ENCODE peak calls at places on chromosomes 2 and 18, in ten cellular contexts. One of them, this sample, is unnamed.

GRCh38 chr2:48114256-48114655 is 208.0 kb upstream of the FBXO11 start:
- DNase-seq in stomach: peak
- DNase-seq in H1: no peak
- DNase-seq in fibroblast of pulmonary artery: peak
- DNase-seq in endothelial cell of umbilical vein: no peak
- DNase-seq in T-helper 22 cell: no peak
- DNase-seq in spleen: no peak
- DNase-seq in EL: peak
- DNase-seq in fibroblast of lung: peak
- DNase-seq in tibial artery: no peak
- DNase-seq in this sample: peak

GRCh38 chr18:9614401-9615279 is at the start of gene PPP4R1:
- DNase-seq in stomach: peak
- DNase-seq in H1: peak
- DNase-seq in fibroblast of pulmonary artery: peak
- DNase-seq in endothelial cell of umbilical vein: peak
- DNase-seq in T-helper 22 cell: peak
- DNase-seq in spleen: peak
- DNase-seq in EL: peak
- DNase-seq in fibroblast of lung: peak
- DNase-seq in tibial artery: peak
- DNase-seq in this sample: peak

GRCh38 chr2:126859631-126860030 is 39.1 kb upstream of the TEX51 start:
- DNase-seq in stomach: no peak
- DNase-seq in H1: no peak
- DNase-seq in fibroblast of pulmonary artery: no peak
- DNase-seq in endothelial cell of umbilical vein: no peak
- DNase-seq in T-helper 22 cell: no peak
- DNase-seq in spleen: peak
- DNase-seq in EL: no peak
- DNase-seq in fibroblast of lung: no peak
- DNase-seq in tibial artery: no peak
- DNase-seq in this sample: no peak

GRCh38 chr2:143559202-143559601 is 430.0 kb downstream of the ARHGAP15 start:
- DNase-seq in stomach: no peak
- DNase-seq in H1: no peak
- DNase-seq in fibroblast of pulmonary artery: no peak
- DNase-seq in endothelial cell of umbilical vein: no peak
- DNase-seq in T-helper 22 cell: no peak
- DNase-seq in spleen: no peak
- DNase-seq in EL: no peak
- DNase-seq in fibroblast of lung: peak
- DNase-seq in tibial artery: no peak
- DNase-seq in this sample: no peak

GRCh38 chr2:69997296-69998184 is 36.1 kb upstream of the ASPRV1 start:
- DNase-seq in stomach: peak
- DNase-seq in H1: no peak
- DNase-seq in fibroblast of pulmonary artery: peak
- DNase-seq in endothelial cell of umbilical vein: no peak
- DNase-seq in T-helper 22 cell: no peak
- DNase-seq in spleen: peak
- DNase-seq in EL: peak
- DNase-seq in fibroblast of lung: no peak
- DNase-seq in tibial artery: no peak
- DNase-seq in this sample: peak

GRCh38 chr2:73175663-73176204 is 26.6 kb upstream of the NOTO start:
- DNase-seq in stomach: peak
- DNase-seq in H1: peak
- DNase-seq in fibroblast of pulmonary artery: peak
- DNase-seq in endothelial cell of umbilical vein: peak
- DNase-seq in T-helper 22 cell: peak
- DNase-seq in spleen: peak
- DNase-seq in EL: peak
- DNase-seq in fibroblast of lung: peak
- DNase-seq in tibial artery: peak
- DNase-seq in this sample: peak

GRCh38 chr18:48356909-48357631 is 52.1 kb downstream of the ZBTB7C start:
- DNase-seq in stomach: no peak
- DNase-seq in H1: no peak
- DNase-seq in fibroblast of pulmonary artery: no peak
- DNase-seq in endothelial cell of umbilical vein: no peak
- DNase-seq in T-helper 22 cell: no peak
- DNase-seq in spleen: no peak
- DNase-seq in EL: no peak
- DNase-seq in fibroblast of lung: no peak
- DNase-seq in tibial artery: no peak
- DNase-seq in this sample: no peak

GRCh38 chr2:129274038-129274415 is 705.4 kb upstream of the RAB6C start:
- DNase-seq in stomach: no peak
- DNase-seq in H1: no peak
- DNase-seq in fibroblast of pulmonary artery: no peak
- DNase-seq in endothelial cell of umbilical vein: no peak
- DNase-seq in T-helper 22 cell: no peak
- DNase-seq in spleen: no peak
- DNase-seq in EL: no peak
- DNase-seq in fibroblast of lung: no peak
- DNase-seq in tibial artery: no peak
- DNase-seq in this sample: no peak

GRCh38 chr18:32301976-32302743 is 112.3 kb downstream of the MEP1B start:
- DNase-seq in stomach: no peak
- DNase-seq in H1: no peak
- DNase-seq in fibroblast of pulmonary artery: peak
- DNase-seq in endothelial cell of umbilical vein: peak
- DNase-seq in T-helper 22 cell: no peak
- DNase-seq in spleen: no peak
- DNase-seq in EL: peak
- DNase-seq in fibroblast of lung: peak
- DNase-seq in tibial artery: no peak
- DNase-seq in this sample: peak

GRCh38 chr2:196742685-196743084 is 56.8 kb downstream of the GTF3C3 start:
- DNase-seq in stomach: no peak
- DNase-seq in H1: no peak
- DNase-seq in fibroblast of pulmonary artery: no peak
- DNase-seq in endothelial cell of umbilical vein: no peak
- DNase-seq in T-helper 22 cell: no peak
- DNase-seq in spleen: no peak
- DNase-seq in EL: no peak
- DNase-seq in fibroblast of lung: no peak
- DNase-seq in tibial artery: no peak
- DNase-seq in this sample: no peak

GRCh38 chr18:67510831-67511230 is 5.7 kb downstream of the DSEL start:
- DNase-seq in stomach: no peak
- DNase-seq in H1: no peak
- DNase-seq in fibroblast of pulmonary artery: no peak
- DNase-seq in endothelial cell of umbilical vein: no peak
- DNase-seq in T-helper 22 cell: no peak
- DNase-seq in spleen: no peak
- DNase-seq in EL: no peak
- DNase-seq in fibroblast of lung: peak
- DNase-seq in tibial artery: no peak
- DNase-seq in this sample: no peak